ENCODE peak calls at places on chromosomes 4 and X, in eight cellular contexts. H, Q, Z, J, B, L, Y and F are unnamed samples.

GRCh38 chrX:150291014-150291413 is 72.1 kb upstream of the MAMLD1 start:
- DNase-seq in Y (no peak), B (no peak), L (no peak), Z (peak), H (no peak), J (no peak), Q (no peak), F (no peak)

GRCh38 chr4:185144601-185145240 is 1.7 kb downstream of the SLC25A4 start:
- DNase-seq in Q (no peak), B (no peak), Z (no peak), H (no peak), Y (no peak), J (no peak), L (no peak), F (no peak)

GRCh38 chrX:15686818-15687685 is 22.4 kb upstream of the CLTRN start:
- DNase-seq in L (no peak), Y (peak), B (peak), J (no peak), Q (peak), Z (no peak), H (peak), F (no peak)

GRCh38 chr4:54954656-54955388 is 170.6 kb downstream of the KDR start:
- DNase-seq in Y (no peak), H (no peak), L (no peak), B (no peak), Q (no peak), J (peak), Z (peak), F (no peak)

GRCh38 chr4:123398803-123399637 is 2.4 kb downstream of the SPRY1 start:
- DNase-seq in Z (peak), Q (no peak), B (peak), J (peak), H (peak), Y (peak), L (no peak), F (peak)

GRCh38 chrX:56429581-56429980 is 133.8 kb upstream of the UBQLN2 start:
- DNase-seq in B (no peak), J (no peak), H (no peak), Z (no peak), L (no peak), Q (no peak), Y (no peak), F (no peak)

GRCh38 chrX:150841466-150842197 is 56.8 kb downstream of the CD99L2 start:
- DNase-seq in Z (no peak), L (no peak), B (no peak), Y (peak), J (no peak), Q (no peak), H (no peak), F (no peak)

GRCh38 chr4:13548984-13549546 is 4.8 kb upstream of the NKX3-2 start:
- DNase-seq in Z (peak), L (no peak), B (peak), Y (peak), J (peak), Q (peak), H (peak), F (peak)

GRCh38 chrX:57353472-57354132 is 67.1 kb downstream of the FAAH2 start:
- DNase-seq in B (no peak), L (no peak), Y (no peak), Z (no peak), J (no peak), H (no peak), Q (no peak), F (no peak)

GRCh38 chr4:105765690-105766407 is 57.3 kb downstream of the GSTCD start:
- DNase-seq in Y (peak), J (no peak), H (no peak), Z (no peak), L (no peak), B (no peak), Q (no peak), F (no peak)

GRCh38 chr4:95231713-95232112 is 317.1 kb downstream of the UNC5C start:
- DNase-seq in Q (no peak), B (no peak), H (no peak), J (no peak), Z (no peak), L (no peak), Y (no peak), F (no peak)

GRCh38 chrX:33831211-33831610 is 300.9 kb downstream of the FAM47A start:
- DNase-seq in B (no peak), J (no peak), H (no peak), Q (no peak), Z (no peak), Y (no peak), L (no peak), F (no peak)

GRCh38 chr4:142817442-142817841 is 28.7 kb downstream of the INPP4B start:
- DNase-seq in Q (peak), B (no peak), Y (peak), H (no peak), Z (peak), L (no peak), J (no peak), F (no peak)

GRCh38 chr4:6107886-6108285 is 89.7 kb upstream of the C4orf50 start:
- DNase-seq in B (no peak), Z (no peak), Y (no peak), H (no peak), L (no peak), J (no peak), Q (no peak), F (no peak)

GRCh38 chrX:134244043-134244442 is 7.1 kb downstream of the CCDC160 start:
- DNase-seq in H (no peak), Y (no peak), Z (no peak), J (no peak), Q (no peak), L (no peak), B (no peak), F (no peak)

GRCh38 chr4:101500742-101501141 is 153.4 kb upstream of the PPP3CA start:
- DNase-seq in J (no peak), Z (peak), H (no peak), Q (no peak), B (no peak), L (no peak), Y (no peak), F (no peak)

GRCh38 chrX:73943572-73943899 is 360.4 kb upstream of the ZCCHC13 start:
- DNase-seq in Y (no peak), B (no peak), J (no peak), Z (no peak), L (no peak), H (no peak), Q (no peak), F (no peak)

GRCh38 chrX:115563633-115564182 is 2.7 kb downstream of the PLS3 start:
- DNase-seq in H (no peak), Z (no peak), Y (peak), Q (no peak), J (no peak), L (no peak), B (no peak), F (no peak)

GRCh38 chr4:122912810-122913575 is 9.4 kb downstream of the NUDT6 start:
- DNase-seq in Z (peak), B (no peak), L (no peak), Y (no peak), H (no peak), J (no peak), Q (no peak), F (no peak)

GRCh38 chr4:113718252-113718651 is 43.3 kb downstream of the CAMK2D start:
- DNase-seq in H (no peak), Q (no peak), J (no peak), L (no peak), Y (no peak), Z (no peak), B (no peak), F (no peak)

GRCh38 chr4:18021470-18021719 is 160 bp downstream of the LCORL start:
- DNase-seq in L (no peak), Y (peak), J (no peak), H (no peak), Z (peak), Q (peak), B (no peak), F (no peak)

GRCh38 chrX:55709735-55710134 is 7.8 kb upstream of the RRAGB start:
- DNase-seq in Z (peak), H (no peak), L (no peak), B (no peak), J (no peak), Y (no peak), Q (no peak), F (no peak)

GRCh38 chr4:55435136-55435535 is 39.4 kb downstream of the TMEM165 start:
- DNase-seq in B (no peak), Z (peak), J (no peak), H (no peak), L (no peak), Q (no peak), Y (peak), F (no peak)

GRCh38 chrX:153491351-153492152 is 3.2 kb upstream of the BGN start:
- DNase-seq in B (no peak), H (no peak), J (no peak), Z (no peak), Y (no peak), L (no peak), Q (no peak), F (no peak)

GRCh38 chr4:8278421-8279287 is 9.1 kb downstream of the HTRA3 start:
- DNase-seq in B (no peak), Z (no peak), Q (no peak), L (no peak), Y (peak), J (peak), H (peak), F (peak)

GRCh38 chr4:174714393-174715211 is 114.4 kb downstream of the GLRA3 start:
- DNase-seq in Z (peak), L (no peak), B (peak), H (no peak), Y (peak), J (no peak), Q (no peak), F (no peak)

GRCh38 chrX:29641461-29641860 is 573.9 kb upstream of the MAGEB2 start:
- DNase-seq in Z (no peak), Y (no peak), L (no peak), B (no peak), H (no peak), J (no peak), Q (no peak), F (no peak)

GRCh38 chrX:6694977-6695376 is 160.1 kb upstream of the VCX3A start:
- DNase-seq in B (no peak), H (no peak), Q (no peak), Z (no peak), L (no peak), Y (no peak), J (no peak), F (no peak)